ENCODE peak calls at places on chromosome 14, in nine cellular contexts. D, W, R, H, A, F, B, Q and M are unnamed samples.
A peak's percentile ranks its signal among the peaks of the same experiment; 100 is the strongest.

GRCh38 chr14:21748869-21749303 is 75.3 kb upstream of the OR4E1 start:
- DNase-seq in H (peak; percentile 35), R (peak; percentile 32), A (peak; percentile 86), Q (peak; percentile 44), B (peak; percentile 59), D (peak; percentile 2), W (no peak), F (peak; percentile 47), M (no peak)

GRCh38 chr14:22472935-22473854 is 115.8 kb downstream of the DAD1 start:
- DNase-seq in H (peak; percentile 59), F (peak; percentile 66), Q (no peak), B (peak; percentile 47), W (no peak), R (peak; percentile 16), A (peak; percentile 93), D (peak; percentile 9), M (no peak)

GRCh38 chr14:100686858-100687257 is 39.8 kb upstream of the DLK1 start:
- DNase-seq in D (no peak), Q (no peak), H (no peak), W (no peak), R (no peak), B (no peak), A (no peak), F (no peak), M (no peak)

GRCh38 chr14:40447032-40447431 is 1014.8 kb upstream of the FBXO33 start:
- DNase-seq in R (no peak), B (no peak), Q (peak; percentile 42), A (no peak), H (no peak), F (no peak), W (no peak), D (no peak), M (no peak)

GRCh38 chr14:101250336-101250947 is 310.9 kb upstream of the DIO3 start:
- DNase-seq in F (no peak), B (no peak), H (no peak), R (no peak), A (no peak), W (no peak), D (no peak), Q (no peak), M (no peak)

GRCh38 chr14:101716956-101717662 is 44.4 kb upstream of the PPP2R5C start:
- DNase-seq in H (no peak), W (no peak), R (no peak), Q (no peak), B (no peak), F (no peak), A (peak; percentile 65), D (no peak), M (no peak)

GRCh38 chr14:69680297-69680696 is 68.9 kb downstream of the SUSD6 start:
- DNase-seq in Q (no peak), D (no peak), W (no peak), H (no peak), B (no peak), A (no peak), R (no peak), F (no peak), M (no peak)

GRCh38 chr14:60632777-60633176 is 16.5 kb downstream of the SIX1 start:
- DNase-seq in A (no peak), B (no peak), H (no peak), D (no peak), R (no peak), W (no peak), F (no peak), Q (no peak), M (no peak)

GRCh38 chr14:68823434-68824206 is 30.8 kb upstream of the ZFP36L1 start:
- DNase-seq in R (no peak), W (no peak), D (no peak), F (no peak), Q (no peak), A (no peak), B (no peak), H (no peak), M (no peak)

GRCh38 chr14:95058491-95058890 is 98.8 kb downstream of the DICER1 start:
- DNase-seq in D (no peak), B (no peak), Q (no peak), W (no peak), H (no peak), A (no peak), R (no peak), F (no peak), M (no peak)

GRCh38 chr14:59582845-59583509 is 6.4 kb upstream of the CCDC175 start:
- DNase-seq in D (no peak), Q (no peak), B (no peak), A (no peak), R (no peak), F (no peak), W (no peak), H (no peak), M (no peak)

GRCh38 chr14:21525571-21525970 is 575 bp downstream of the SALL2 start:
- DNase-seq in D (peak; percentile 3), B (no peak), R (no peak), A (no peak), W (no peak), H (no peak), F (no peak), Q (no peak), M (no peak)

GRCh38 chr14:102927346-102927877 is 4.9 kb downstream of the AMN start:
- DNase-seq in W (no peak), B (peak; percentile 88), H (no peak), A (no peak), R (no peak), D (no peak), Q (no peak), F (peak; percentile 15), M (no peak)

GRCh38 chr14:69315302-69315701 is 55.3 kb downstream of the GALNT16 start:
- DNase-seq in A (no peak), R (no peak), Q (no peak), B (peak; percentile 13), D (peak; percentile 27), F (no peak), H (no peak), W (no peak), M (no peak)

GRCh38 chr14:102474934-102475333 is 34.6 kb downstream of the ANKRD9 start:
- DNase-seq in R (no peak), F (no peak), H (no peak), D (no peak), B (peak; percentile 61), Q (no peak), A (no peak), W (no peak), M (peak; percentile 33)

GRCh38 chr14:63192085-63192484 is 12.2 kb upstream of the RHOJ start:
- DNase-seq in B (no peak), H (no peak), D (no peak), W (no peak), Q (no peak), A (peak; percentile 60), F (no peak), R (no peak), M (no peak)

GRCh38 chr14:98292191-98292590 is 979.8 kb downstream of the BCL11B start:
- DNase-seq in W (no peak), Q (no peak), R (no peak), H (no peak), B (no peak), F (no peak), D (no peak), A (no peak), M (no peak)

GRCh38 chr14:37623552-37623951 is 28.1 kb downstream of the TTC6 start:
- DNase-seq in H (no peak), F (peak; percentile 45), A (no peak), D (no peak), Q (no peak), B (no peak), R (no peak), W (no peak), M (peak; percentile 27)

GRCh38 chr14:24335461-24336146 is 733 bp upstream of the ADCY4 start:
- DNase-seq in B (no peak), W (no peak), H (no peak), R (no peak), Q (no peak), F (peak; percentile 50), D (no peak), A (no peak), M (no peak)

GRCh38 chr14:65134651-65135579 is 32.6 kb upstream of the MAX start:
- DNase-seq in B (peak; percentile 40), W (no peak), Q (no peak), H (no peak), A (no peak), R (no peak), F (peak; percentile 32), D (no peak), M (no peak)